ENCODE peak calls at places on chromosomes 5 and 9, in four cellular contexts. One of them, this sample, is unnamed.

GRCh38 chr9:111036068-111036789 is 2.0 kb downstream of the LPAR1 start:
- DNase-seq in stomach: peak
- DNase-seq in ovary: peak
- DNase-seq in SK-N-SH: peak
- DNase-seq in this sample: peak

GRCh38 chr5:32233220-32233695 is 59.1 kb upstream of the GOLPH3 start:
- DNase-seq in stomach: peak
- DNase-seq in ovary: no peak
- DNase-seq in SK-N-SH: no peak
- DNase-seq in this sample: no peak

GRCh38 chr5:97839338-97840081 is 656.5 kb upstream of the RIOK2 start:
- DNase-seq in stomach: no peak
- DNase-seq in ovary: no peak
- DNase-seq in SK-N-SH: no peak
- DNase-seq in this sample: no peak

GRCh38 chr5:122896598-122897282 is 51.3 kb downstream of the SNX24 start:
- DNase-seq in stomach: no peak
- DNase-seq in ovary: no peak
- DNase-seq in SK-N-SH: no peak
- DNase-seq in this sample: no peak

GRCh38 chr9:135090547-135090946 is 3.1 kb downstream of the OLFM1 start:
- DNase-seq in stomach: no peak
- DNase-seq in ovary: no peak
- DNase-seq in SK-N-SH: no peak
- DNase-seq in this sample: no peak

GRCh38 chr9:561430-561829 is 280.1 kb upstream of the DMRT1 start:
- DNase-seq in stomach: no peak
- DNase-seq in ovary: no peak
- DNase-seq in SK-N-SH: no peak
- DNase-seq in this sample: no peak

GRCh38 chr9:96853711-96854072 is 622 bp downstream of the ZNF782 start:
- DNase-seq in stomach: no peak
- DNase-seq in ovary: no peak
- DNase-seq in SK-N-SH: no peak
- DNase-seq in this sample: no peak

GRCh38 chr9:124130277-124131075 is 118.9 kb downstream of the LHX2 start:
- DNase-seq in stomach: no peak
- DNase-seq in ovary: no peak
- DNase-seq in SK-N-SH: no peak
- DNase-seq in this sample: no peak

GRCh38 chr5:67156976-67157583 is 39.5 kb downstream of the CD180 start:
- DNase-seq in stomach: peak
- DNase-seq in ovary: no peak
- DNase-seq in SK-N-SH: peak
- DNase-seq in this sample: no peak

GRCh38 chr9:113154936-113155335 is 4.1 kb downstream of the SLC31A2 start:
- DNase-seq in stomach: no peak
- DNase-seq in ovary: no peak
- DNase-seq in SK-N-SH: no peak
- DNase-seq in this sample: no peak

DNA sequence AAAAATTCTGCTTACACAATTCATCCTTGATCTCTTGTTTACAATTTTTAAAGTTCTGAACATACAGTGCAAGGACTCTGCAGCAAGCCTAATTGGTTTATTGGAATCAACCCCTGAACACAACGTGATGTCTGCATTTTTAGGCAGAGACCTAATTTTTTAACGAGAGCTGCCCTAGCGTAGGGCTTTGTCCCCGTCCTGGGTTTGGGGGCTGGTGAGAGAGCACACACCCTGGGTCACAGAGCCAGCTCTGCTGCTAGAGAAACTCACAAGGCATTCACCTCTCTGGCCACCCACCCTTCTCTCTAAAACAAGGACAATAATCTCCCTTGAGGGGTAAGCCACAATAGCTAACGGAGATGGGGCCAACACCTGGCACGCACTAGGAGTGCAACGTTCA is 28.2 kb downstream of the SH3PXD2B start:
- DNase-seq in stomach: no peak
- DNase-seq in ovary: peak
- DNase-seq in SK-N-SH: no peak
- DNase-seq in this sample: no peak
- TF ChIP-seq EP300 in stomach: peak
- TF ChIP-seq EP300 in ovary: no peak
- TF ChIP-seq EP300 in SK-N-SH: no peak
- TF ChIP-seq EP300 in this sample: no peak

GRCh38 chr9:137312852-137313325 is 10.8 kb upstream of the NRARP start:
- DNase-seq in stomach: no peak
- DNase-seq in ovary: no peak
- DNase-seq in SK-N-SH: peak
- DNase-seq in this sample: no peak

GRCh38 chr9:137310190-137311052 is 8.3 kb upstream of the NRARP start:
- DNase-seq in stomach: no peak
- DNase-seq in ovary: no peak
- DNase-seq in SK-N-SH: peak
- DNase-seq in this sample: peak

GRCh38 chr9:137309368-137310189 is 7.5 kb upstream of the NRARP start:
- DNase-seq in stomach: no peak
- DNase-seq in ovary: no peak
- DNase-seq in SK-N-SH: peak
- DNase-seq in this sample: no peak

GRCh38 chr9:137311971-137312851 is 10.1 kb upstream of the NRARP start:
- DNase-seq in stomach: no peak
- DNase-seq in ovary: no peak
- DNase-seq in SK-N-SH: peak
- DNase-seq in this sample: no peak

DNA sequence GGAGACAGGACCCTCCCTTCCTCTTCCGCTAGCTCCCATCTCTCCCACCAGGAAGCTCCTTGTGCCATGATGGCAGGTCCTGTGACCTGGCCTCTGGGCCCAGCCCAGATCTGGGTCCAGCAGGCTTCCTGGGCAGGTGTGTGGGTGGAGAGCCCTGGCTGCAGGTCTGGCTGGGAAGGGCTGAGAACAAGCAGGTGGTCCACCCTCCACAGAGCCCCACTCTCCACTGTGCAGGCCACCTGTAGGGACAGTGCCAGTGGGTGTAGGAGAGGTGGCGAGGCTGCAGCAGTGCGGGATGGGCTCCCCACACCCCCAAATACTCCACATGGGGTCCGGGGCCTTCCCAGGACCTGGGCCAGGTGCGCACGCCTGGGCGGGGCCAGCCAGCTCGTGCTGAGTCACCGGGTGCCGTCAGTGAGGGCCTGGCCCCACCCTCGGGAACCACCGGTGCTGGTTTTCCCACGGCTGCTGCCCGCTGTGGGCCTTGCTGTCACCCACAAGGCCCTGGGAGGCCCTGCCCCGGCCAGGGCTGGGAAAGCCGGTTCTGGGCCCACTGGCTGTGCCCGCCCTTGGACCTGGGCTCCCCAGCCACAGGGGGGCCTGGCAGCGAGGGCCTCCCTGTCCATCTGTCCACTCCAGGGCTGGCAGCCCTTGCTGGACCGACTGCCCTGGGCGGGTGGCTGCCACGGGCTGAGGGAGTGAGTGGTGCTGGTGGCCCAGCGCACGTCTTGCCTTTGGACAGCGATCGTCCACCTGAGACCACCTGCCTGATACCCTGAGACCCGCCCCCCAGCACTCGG is 9.3 kb upstream of the NRARP start:
- DNase-seq in stomach: peak
- DNase-seq in ovary: peak
- DNase-seq in SK-N-SH: peak
- DNase-seq in this sample: peak
- TF ChIP-seq EP300 in stomach: no peak
- TF ChIP-seq EP300 in ovary: no peak
- TF ChIP-seq EP300 in SK-N-SH: no peak
- TF ChIP-seq EP300 in this sample: no peak

GRCh38 chr5:109936091-109936490 is 246.4 kb downstream of the MAN2A1 start:
- DNase-seq in stomach: no peak
- DNase-seq in ovary: no peak
- DNase-seq in SK-N-SH: no peak
- DNase-seq in this sample: no peak
- TF ChIP-seq EP300 in stomach: no peak
- TF ChIP-seq EP300 in ovary: no peak
- TF ChIP-seq EP300 in SK-N-SH: no peak
- TF ChIP-seq EP300 in this sample: no peak

DNA sequence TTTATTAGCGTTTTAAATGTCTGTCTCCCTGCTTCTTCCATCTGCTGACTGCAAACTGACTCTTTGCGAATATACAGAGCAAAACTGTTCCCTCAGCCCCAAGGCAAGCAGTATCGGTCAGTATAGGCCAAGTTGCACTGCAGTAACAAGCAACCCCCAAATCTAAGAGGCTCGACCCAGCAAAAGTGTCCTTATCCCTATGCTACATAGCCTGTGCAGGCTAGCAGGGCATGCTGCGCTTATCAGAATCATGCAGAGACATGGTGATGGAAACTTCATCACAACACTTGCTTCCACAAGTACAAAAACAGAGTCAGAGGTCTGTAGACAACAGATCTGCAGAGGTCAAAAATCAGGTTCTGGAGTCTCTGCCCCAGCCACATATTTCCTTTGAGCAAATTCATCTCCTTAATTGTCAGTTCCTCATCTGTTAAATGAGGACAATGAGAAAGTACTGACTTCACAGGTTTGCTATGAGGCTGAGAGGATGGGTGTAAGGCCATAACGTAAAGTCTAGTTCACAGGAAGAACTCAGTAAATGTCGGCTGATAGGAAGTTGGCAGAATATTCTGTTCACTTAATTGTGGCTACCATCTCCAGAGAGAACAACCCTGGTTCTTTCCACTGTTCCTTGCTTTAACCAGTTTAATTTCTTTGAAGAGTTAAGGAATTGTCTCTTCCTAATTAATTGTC is 9.6 kb upstream of the IL17B start:
- DNase-seq in stomach: no peak
- DNase-seq in ovary: no peak
- DNase-seq in SK-N-SH: no peak
- DNase-seq in this sample: no peak
- TF ChIP-seq EP300 in stomach: no peak
- TF ChIP-seq EP300 in ovary: no peak
- TF ChIP-seq EP300 in SK-N-SH: no peak
- TF ChIP-seq EP300 in this sample: no peak

GRCh38 chr5:153491408-153491807 is 938 bp downstream of the GRIA1 start:
- DNase-seq in stomach: no peak
- DNase-seq in ovary: no peak
- DNase-seq in SK-N-SH: no peak
- DNase-seq in this sample: no peak

GRCh38 chr5:153489611-153490010 is 859 bp upstream of the GRIA1 start:
- DNase-seq in stomach: no peak
- DNase-seq in ovary: no peak
- DNase-seq in SK-N-SH: no peak
- DNase-seq in this sample: no peak

DNA sequence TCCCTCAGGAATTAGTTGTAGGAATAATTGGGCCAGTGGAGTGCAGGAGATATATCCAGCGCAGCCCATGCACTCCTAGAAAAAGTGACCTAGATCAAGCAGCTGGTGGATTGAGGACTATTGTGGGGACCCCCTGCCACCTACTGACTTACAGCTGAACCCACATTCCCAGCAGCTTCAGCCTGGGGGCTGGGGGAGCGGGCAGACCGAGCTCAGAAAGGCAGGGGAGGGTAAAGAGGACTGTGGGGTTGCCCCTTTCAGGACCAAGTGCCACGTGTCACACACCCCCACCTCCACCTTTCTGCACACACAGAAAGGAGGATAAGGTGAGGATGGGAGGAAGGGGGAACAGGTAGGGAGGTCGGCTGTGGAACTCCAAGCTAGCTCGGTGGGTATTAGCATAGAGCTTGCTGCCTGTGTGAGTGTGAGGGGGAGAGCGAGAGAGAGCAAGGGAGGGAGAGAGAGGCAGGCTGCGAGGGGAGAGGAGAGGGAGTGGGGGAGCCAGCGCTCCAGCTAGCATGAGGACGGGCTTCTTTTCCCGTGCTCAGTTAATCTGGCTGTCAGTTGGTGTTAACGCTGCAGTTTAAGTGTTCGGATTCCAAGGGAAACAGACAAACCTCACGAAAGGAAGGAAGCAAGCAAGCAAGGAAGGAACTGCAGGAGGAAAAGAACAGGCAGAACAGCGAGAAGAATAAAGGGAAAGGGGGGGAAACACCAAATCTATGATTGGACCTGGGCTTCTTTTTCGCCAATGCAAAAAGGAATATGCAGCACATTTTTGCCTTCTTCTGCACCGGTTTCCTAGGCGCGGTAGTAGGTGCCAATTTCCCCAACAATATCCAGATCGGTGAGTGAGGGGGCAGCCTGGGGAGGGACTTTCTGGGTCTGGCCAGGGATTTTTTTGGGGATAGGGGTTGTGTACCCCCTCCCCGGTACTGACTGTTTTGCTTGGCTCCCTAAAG is at the start of gene GRIA1:
- DNase-seq in stomach: no peak
- DNase-seq in ovary: no peak
- DNase-seq in SK-N-SH: peak
- DNase-seq in this sample: peak
- TF ChIP-seq EP300 in stomach: no peak
- TF ChIP-seq EP300 in ovary: no peak
- TF ChIP-seq EP300 in SK-N-SH: no peak
- TF ChIP-seq EP300 in this sample: no peak

GRCh38 chr9:18605763-18606162 is 131.8 kb downstream of the ADAMTSL1 start:
- DNase-seq in stomach: peak
- DNase-seq in ovary: peak
- DNase-seq in SK-N-SH: no peak
- DNase-seq in this sample: no peak
- TF ChIP-seq EP300 in stomach: peak
- TF ChIP-seq EP300 in ovary: no peak
- TF ChIP-seq EP300 in SK-N-SH: no peak
- TF ChIP-seq EP300 in this sample: no peak